ENCODE peak calls at places on chromosomes 12 and 14, in seven cellular contexts. J is substantia nigra, W is EH, O is astrocyte of the spinal cord, Q is BJ, N is retinal pigment epithelial cell, H is neuronal stem cell. T is an unnamed sample.

GRCh38 chr12:126093911-126094310 is 1028.7 kb downstream of the AACS start:
- DNase-seq in J (no peak), W (no peak), O (peak; percentile 46), Q (no peak), N (no peak), H (peak; percentile 33), T (no peak)

GRCh38 chr14:61607570-61608244 is 87.6 kb upstream of the HIF1A start:
- DNase-seq in J (no peak), W (no peak), O (no peak), Q (no peak), N (no peak), H (no peak), T (no peak)

GRCh38 chr12:92561543-92561899 is 141.3 kb upstream of the PLEKHG7 start:
- DNase-seq in J (no peak), W (peak; percentile 90), O (peak; percentile 96), Q (peak; percentile 35), N (peak; percentile 81), H (no peak), T (no peak)

GRCh38 chr12:126907900-126908764 is 1358.8 kb upstream of the TMEM132C start:
- DNase-seq in J (no peak), W (no peak), O (no peak), Q (no peak), N (no peak), H (no peak), T (no peak)

GRCh38 chr14:23061995-23062394 is 4.7 kb upstream of the CDH24 start:
- DNase-seq in J (no peak), W (peak; percentile 97), O (peak; percentile 97), Q (peak; percentile 83), N (peak; percentile 83), H (no peak), T (no peak)

GRCh38 chr12:131552167-131552863 is 158.6 kb upstream of the SFSWAP start:
- DNase-seq in J (no peak), W (no peak), O (no peak), Q (no peak), N (no peak), H (no peak), T (no peak)

GRCh38 chr12:124734224-124734788 is 129.4 kb downstream of the SCARB1 start:
- DNase-seq in J (no peak), W (no peak), O (no peak), Q (no peak), N (peak; percentile 71), H (peak; percentile 80), T (no peak)

GRCh38 chr12:106138646-106139421 is at the start of gene NUAK1:
- DNase-seq in J (peak; percentile 64), W (peak; percentile 85), O (peak; percentile 72), Q (no peak), N (no peak), H (peak; percentile 88), T (peak; percentile 62)

GRCh38 chr12:15592934-15593333 is 196.3 kb downstream of the EPS8 start:
- DNase-seq in J (no peak), W (no peak), O (no peak), Q (no peak), N (no peak), H (no peak), T (no peak)

GRCh38 chr12:20442322-20442721 is 74.0 kb downstream of the PDE3A start:
- DNase-seq in J (no peak), W (no peak), O (no peak), Q (no peak), N (no peak), H (no peak), T (no peak)

GRCh38 chr14:68451676-68452387 is 341.0 kb downstream of the ZFP36L1 start:
- DNase-seq in J (no peak), W (no peak), O (peak; percentile 40), Q (no peak), N (no peak), H (no peak), T (no peak)

GRCh38 chr14:56092761-56093160 is 25.4 kb upstream of the PELI2 start:
- DNase-seq in J (no peak), W (no peak), O (no peak), Q (no peak), N (no peak), H (no peak), T (no peak)

GRCh38 chr12:70040141-70040540 is 203.1 kb upstream of the CNOT2 start:
- DNase-seq in J (no peak), W (no peak), O (peak; percentile 5), Q (no peak), N (peak; percentile 2), H (no peak), T (no peak)

GRCh38 chr12:116880817-116881324 is 370 bp downstream of the HRK start:
- DNase-seq in J (no peak), W (peak; percentile 44), O (no peak), Q (no peak), N (no peak), H (peak; percentile 50), T (peak; percentile 37)

GRCh38 chr12:4451694-4452093 is 6.1 kb upstream of the FGF6 start:
- DNase-seq in J (no peak), W (no peak), O (no peak), Q (no peak), N (no peak), H (no peak), T (no peak)

GRCh38 chr14:61132894-61133293 is 148.2 kb downstream of the TMEM30B start:
- DNase-seq in J (no peak), W (no peak), O (no peak), Q (no peak), N (no peak), H (no peak), T (no peak)

GRCh38 chr14:76168531-76168930 is 16.8 kb downstream of the GPATCH2L start:
- DNase-seq in J (no peak), W (peak; percentile 1), O (no peak), Q (no peak), N (no peak), H (no peak), T (no peak)

GRCh38 chr12:2138294-2138693 is 85.5 kb downstream of the CACNA1C start:
- DNase-seq in J (no peak), W (no peak), O (no peak), Q (no peak), N (no peak), H (no peak), T (no peak)

GRCh38 chr12:52256165-52256935 is 18.1 kb upstream of the KRT86 start:
- DNase-seq in J (no peak), W (no peak), O (no peak), Q (no peak), N (no peak), H (no peak), T (no peak)

GRCh38 chr14:65297744-65298143 is 114.8 kb upstream of the FUT8 start:
- DNase-seq in J (no peak), W (no peak), O (no peak), Q (no peak), N (no peak), H (no peak), T (no peak)

GRCh38 chr12:52650520-52651081 is 1.4 kb downstream of the KRT2 start:
- DNase-seq in J (no peak), W (peak; percentile 52), O (no peak), Q (no peak), N (no peak), H (no peak), T (no peak)

GRCh38 chr12:108825205-108825950 is 32.0 kb downstream of the SSH1 start:
- DNase-seq in J (no peak), W (peak; percentile 72), O (peak; percentile 69), Q (no peak), N (no peak), H (no peak), T (peak; percentile 41)

GRCh38 chr14:104105071-104105821 is 19.7 kb downstream of the ASPG start:
- DNase-seq in J (no peak), W (no peak), O (no peak), Q (no peak), N (no peak), H (no peak), T (no peak)

GRCh38 chr14:105092912-105093425 is 27.7 kb upstream of the GPR132 start:
- DNase-seq in J (no peak), W (peak; percentile 74), O (peak; percentile 39), Q (no peak), N (no peak), H (no peak), T (peak; percentile 44)

GRCh38 chr14:95597784-95598204 is 62.9 kb downstream of the GLRX5 start:
- DNase-seq in J (no peak), W (peak; percentile 18), O (no peak), Q (no peak), N (peak; percentile 17), H (peak; percentile 57), T (peak; percentile 87)

GRCh38 chr14:103558071-103558882 is 4.2 kb downstream of the BAG5 start:
- DNase-seq in J (no peak), W (peak; percentile 57), O (peak; percentile 70), Q (no peak), N (no peak), H (no peak), T (no peak)

GRCh38 chr12:56229082-56229481 is 769 bp upstream of the SLC39A5 start:
- DNase-seq in J (no peak), W (no peak), O (no peak), Q (no peak), N (no peak), H (no peak), T (no peak)

GRCh38 chr12:132555686-132556085 is 54.7 kb downstream of the LRCOL1 start:
- DNase-seq in J (no peak), W (no peak), O (no peak), Q (no peak), N (no peak), H (no peak), T (no peak)

GRCh38 chr12:32533971-32534590 is 134.7 kb downstream of the FGD4 start:
- DNase-seq in J (no peak), W (peak; percentile 99), O (peak; percentile 95), Q (peak; percentile 98), N (peak; percentile 62), H (no peak), T (no peak)

GRCh38 chr12:131795688-131796410 is 32.3 kb upstream of the MMP17 start:
- DNase-seq in J (no peak), W (no peak), O (no peak), Q (no peak), N (no peak), H (no peak), T (no peak)

T was measured in NCI-H2227 treated with DMSO at 0.1 percent for 48 hours.